ENCODE peak calls at places on chromosome 3, in six cellular contexts. H is AG04450, V is PC-3, N is endodermal cell, Z is foreskin fibroblast, K is HFF-Myc. B is an unnamed sample.

GRCh38 chr3:9230596-9230995 is 18.9 kb downstream of the SRGAP3 start:
- DNase-seq in V (no peak), K (no peak), Z (no peak), N (no peak), H (no peak), B (no peak)

GRCh38 chr3:197028711-197029510 is 706 bp downstream of the MELTF start:
- DNase-seq in Z (peak; percentile 33), K (no peak), V (peak; percentile 36), N (no peak), H (no peak), B (no peak)

GRCh38 chr3:8622873-8623725 is 21.5 kb downstream of the SSUH2 start:
- DNase-seq in H (peak; percentile 36), K (peak; percentile 26), N (peak; percentile 95), V (peak; percentile 76), Z (peak; percentile 86), B (no peak)

GRCh38 chr3:36893137-36893557 is 51.7 kb downstream of the TRANK1 start:
- DNase-seq in K (no peak), Z (peak; percentile 40), H (no peak), V (peak; percentile 34), N (no peak), B (no peak)

GRCh38 chr3:16113704-16114103 is 60.8 kb upstream of the GALNT15 start:
- DNase-seq in V (peak; percentile 69), N (no peak), H (no peak), K (no peak), Z (peak; percentile 94), B (no peak)

GRCh38 chr3:8443829-8444791 is 57.5 kb upstream of the LMCD1 start:
- DNase-seq in K (peak; percentile 88), H (peak; percentile 96), V (peak; percentile 99), Z (peak; percentile 98), N (peak; percentile 89), B (peak; percentile 99)

GRCh38 chr3:25897019-25897418 is 107.1 kb downstream of the OXSM start:
- DNase-seq in Z (no peak), H (no peak), K (no peak), N (peak; percentile 86), V (peak; percentile 69), B (no peak)

GRCh38 chr3:64896173-64896925 is 208.5 kb upstream of the ADAMTS9 start:
- DNase-seq in K (no peak), V (no peak), H (no peak), Z (no peak), N (no peak), B (no peak)

GRCh38 chr3:101676765-101677435 is at the start of gene ZBTB11:
- DNase-seq in V (peak; percentile 100), N (peak; percentile 100), H (peak; percentile 100), K (peak; percentile 100), Z (peak; percentile 100), B (peak; percentile 98)

GRCh38 chr3:9970020-9970652 is 16.5 kb downstream of the EMC3 start:
- DNase-seq in V (peak; percentile 94), H (no peak), Z (peak; percentile 68), N (no peak), K (no peak), B (peak; percentile 50)

GRCh38 chr3:49839193-49839809 is 17.1 kb downstream of the TRAIP start:
- DNase-seq in V (peak; percentile 83), K (peak; percentile 66), H (peak; percentile 50), N (peak; percentile 86), Z (peak; percentile 90), B (peak; percentile 19)

GRCh38 chr3:197030379-197031314 is 1.0 kb upstream of the MELTF start:
- DNase-seq in Z (peak; percentile 38), N (no peak), V (no peak), K (no peak), H (no peak), B (no peak)

GRCh38 chr3:196339493-196340254 is 1.5 kb upstream of the TM4SF19 start:
- DNase-seq in N (no peak), V (peak; percentile 82), Z (peak; percentile 59), H (no peak), K (no peak), B (no peak)

GRCh38 chr3:52245322-52246263 is at the start of gene PPM1M:
- DNase-seq in K (no peak), Z (peak; percentile 79), V (peak; percentile 62), H (no peak), N (peak; percentile 88), B (no peak)

GRCh38 chr3:183526838-183527420 is 28.6 kb downstream of the KLHL6 start:
- DNase-seq in N (no peak), K (no peak), V (no peak), Z (no peak), H (no peak), B (no peak)

GRCh38 chr3:183825380-183826161 is at the start of gene MAP6D1:
- DNase-seq in K (peak; percentile 30), N (peak; percentile 92), H (no peak), V (peak; percentile 54), Z (peak; percentile 77), B (no peak)

GRCh38 chr3:31710123-31710841 is 177.6 kb downstream of the STT3B start:
- DNase-seq in V (no peak), H (no peak), K (no peak), N (no peak), Z (peak; percentile 28), B (no peak)

GRCh38 chr3:70120360-70120966 is 120.9 kb downstream of the SAMMSON start:
- DNase-seq in H (peak; percentile 10), K (peak; percentile 25), Z (peak; percentile 28), V (peak; percentile 84), N (peak; percentile 93), B (no peak)

GRCh38 chr3:177098551-177098950 is 98.7 kb downstream of the TBL1XR1 start:
- DNase-seq in V (no peak), N (no peak), H (no peak), Z (no peak), K (no peak), B (no peak)

GRCh38 chr3:104349836-104350235 is 1016.9 kb upstream of the ALCAM start:
- DNase-seq in N (no peak), Z (no peak), H (no peak), K (no peak), V (no peak), B (no peak)

GRCh38 chr3:22263042-22263441 is 512.0 kb upstream of the ZNF385D start:
- DNase-seq in H (no peak), V (peak; percentile 89), N (no peak), K (no peak), Z (peak; percentile 85), B (no peak)

GRCh38 chr3:9352917-9353823 is 9.7 kb upstream of the THUMPD3 start:
- DNase-seq in H (no peak), K (no peak), Z (peak; percentile 87), V (peak; percentile 80), N (peak; percentile 90), B (no peak)

GRCh38 chr3:44929782-44930181 is 46.2 kb downstream of the ZDHHC3 start:
- DNase-seq in V (no peak), Z (no peak), N (no peak), H (no peak), K (no peak), B (no peak)

GRCh38 chr3:62876064-62876463 is 848 bp upstream of the CADPS start:
- DNase-seq in V (peak; percentile 21), K (peak; percentile 9), Z (peak; percentile 66), H (peak; percentile 2), N (peak; percentile 94), B (no peak)

GRCh38 chr3:146626384-146627122 is 21.4 kb upstream of the PLSCR5 start:
- DNase-seq in H (no peak), V (no peak), N (no peak), K (no peak), Z (no peak), B (no peak)

GRCh38 chr3:146625117-146625775 is 20.1 kb upstream of the PLSCR5 start:
- DNase-seq in H (no peak), N (no peak), K (no peak), V (peak; percentile 31), Z (peak; percentile 20), B (no peak)
- H3K4me3 ChIP-seq in H (no peak overlapping the region), N (no peak overlapping the region), K (no peak overlapping the region), V (peak overlapping the region; percentile 53), Z (peak overlapping the region; percentile 11), B (no peak overlapping the region)

GRCh38 chr3:185658504-185658912 is 72.4 kb downstream of the SENP2 start:
- DNase-seq in V (peak; percentile 97), N (no peak), K (peak; percentile 67), Z (peak; percentile 99), H (peak; percentile 94), B (peak; percentile 99)

GRCh38 chr3:185658943-185659342 is 72.8 kb downstream of the SENP2 start:
- DNase-seq in H (no peak), N (no peak), Z (no peak), V (no peak), K (no peak), B (no peak)

GRCh38 chr3:185661772-185662171 is 75.7 kb downstream of the SENP2 start:
- DNase-seq in V (no peak), Z (peak; percentile 13), H (no peak), N (no peak), K (no peak), B (no peak)

GRCh38 chr3:185657691-185658503 is 71.8 kb downstream of the SENP2 start:
- DNase-seq in Z (no peak), V (no peak), K (no peak), H (no peak), N (no peak), B (no peak)

GRCh38 chr3:185659942-185660921 is 74.1 kb downstream of the SENP2 start:
- DNase-seq in N (peak; percentile 96), H (peak; percentile 64), V (peak; percentile 93), K (peak; percentile 50), Z (peak; percentile 89), B (peak; percentile 44)
- H3K4me3 ChIP-seq in N (no peak overlapping the region), H (no peak overlapping the region), V (no peak overlapping the region), K (no peak overlapping the region), Z (no peak overlapping the region), B (no peak overlapping the region)

DNA sequence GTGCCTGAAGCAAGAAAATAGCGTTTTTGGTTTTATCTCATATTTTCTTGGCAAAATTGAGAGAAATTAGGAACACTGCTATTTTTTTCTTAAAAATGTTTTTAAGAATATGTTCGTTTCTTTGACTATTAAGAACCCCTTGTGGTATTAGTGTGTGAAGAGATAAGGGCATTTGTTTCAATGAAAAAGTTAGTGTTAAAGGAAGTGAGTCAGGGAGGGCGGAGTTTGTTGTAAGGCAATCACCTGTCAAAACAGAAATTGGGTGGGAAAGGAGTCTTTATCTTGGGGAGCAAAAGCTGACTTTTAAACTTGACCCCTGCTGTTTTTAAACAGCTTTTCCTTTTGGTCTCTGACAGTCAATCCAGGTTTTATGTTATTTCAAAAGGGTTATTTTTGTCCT is 4.2 kb downstream of the RAP2B start:
- DNase-seq in N (no peak), V (peak; percentile 45), Z (peak; percentile 41), H (no peak), K (no peak), B (no peak)
- H3K4me3 ChIP-seq in N (peak overlapping the region; percentile 95), V (peak overlapping the region; percentile 95), Z (peak overlapping the region; percentile 94), H (peak overlapping the region; percentile 98), K (peak overlapping the region; percentile 82), B (peak overlapping the region; percentile 32)

GRCh38 chr3:34571714-34572113 is 773.3 kb downstream of the PDCD6IP start:
- DNase-seq in K (no peak), V (no peak), H (no peak), N (no peak), Z (no peak), B (no peak)

GRCh38 chr3:34569437-34569836 is 771.0 kb downstream of the PDCD6IP start:
- DNase-seq in H (no peak), K (no peak), V (no peak), N (no peak), Z (no peak), B (no peak)

GRCh38 chr3:34568766-34569165 is 770.3 kb downstream of the PDCD6IP start:
- DNase-seq in Z (no peak), K (no peak), N (peak; percentile 62), H (no peak), V (no peak), B (no peak)

GRCh38 chr3:34570916-34571705 is 772.7 kb downstream of the PDCD6IP start:
- DNase-seq in V (no peak), K (no peak), H (no peak), Z (no peak), N (no peak), B (no peak)

GRCh38 chr3:34567266-34567665 is 768.8 kb downstream of the PDCD6IP start:
- DNase-seq in V (no peak), K (no peak), H (no peak), Z (no peak), N (no peak), B (no peak)
- H3K4me3 ChIP-seq in V (no peak overlapping the region), K (no peak overlapping the region), H (no peak overlapping the region), Z (no peak overlapping the region), N (peak overlapping the region; percentile 4), B (no peak overlapping the region)